ENCODE peak calls at places on chromosome 20, in nine cellular contexts. U is activated T-cell treated with anti-CD3 and anti-CD28 coated beads for 1 hour; Z is HT-29; I is mucosa of descending colon; K is coronary artery; P is ELF-1; S is NCI-H69; E is naive thymus-derived CD4-positive, alpha-beta T cell; Y is heart right ventricle. W is an unnamed sample.

GRCh38 chr20:9392892-9393857 is 121.2 kb upstream of the LAMP5 start:
- DNase-seq in U (no peak), Z (peak; percentile 67), I (peak; percentile 65), K (no peak), P (peak; percentile 89), S (peak; percentile 83), E (no peak), Y (peak; percentile 56), W (peak; percentile 93)

GRCh38 chr20:30937790-30938189 is 319.7 kb upstream of the DEFB115 start:
- DNase-seq in U (no peak), Z (no peak), I (no peak), K (no peak), P (no peak), S (no peak), E (no peak), Y (no peak), W (no peak)

GRCh38 chr20:6028795-6029194 is 25.1 kb downstream of the LRRN4 start:
- DNase-seq in U (no peak), Z (no peak), I (no peak), K (no peak), P (no peak), S (no peak), E (no peak), Y (no peak), W (no peak)

GRCh38 chr20:44785768-44786167 is 24.6 kb downstream of the RIMS4 start:
- DNase-seq in U (no peak), Z (peak; percentile 25), I (no peak), K (no peak), P (peak; percentile 77), S (peak; percentile 67), E (no peak), Y (no peak), W (no peak)

GRCh38 chr20:46767127-46767761 is 57.8 kb downstream of the SLC2A10 start:
- DNase-seq in U (no peak), Z (peak; percentile 78), I (peak; percentile 75), K (no peak), P (peak; percentile 61), S (peak; percentile 81), E (no peak), Y (no peak), W (peak; percentile 90)

GRCh38 chr20:45798935-45799642 is 7.3 kb downstream of the DNTTIP1 start:
- DNase-seq in U (peak; percentile 52), Z (peak; percentile 86), I (peak; percentile 88), K (no peak), P (peak; percentile 71), S (peak; percentile 61), E (peak; percentile 25), Y (no peak), W (peak; percentile 90)

GRCh38 chr20:19407731-19408130 is 195.3 kb downstream of the SLC24A3 start:
- DNase-seq in U (no peak), Z (peak; percentile 16), I (no peak), K (no peak), P (peak; percentile 29), S (no peak), E (no peak), Y (no peak), W (no peak)

GRCh38 chr20:62063601-62063980 is 2.1 kb downstream of the TAF4 start:
- DNase-seq in U (no peak), Z (no peak), I (peak; percentile 12), K (no peak), P (peak; percentile 65), S (no peak), E (no peak), Y (no peak), W (peak; percentile 95)

GRCh38 chr20:41726727-41727126 is 108.5 kb upstream of the CHD6 start:
- DNase-seq in U (no peak), Z (no peak), I (no peak), K (peak; percentile 59), P (no peak), S (no peak), E (no peak), Y (no peak), W (no peak)

GRCh38 chr20:3545401-3545925 is 74.6 kb downstream of the ATRN start:
- DNase-seq in U (no peak), Z (no peak), I (no peak), K (no peak), P (no peak), S (no peak), E (no peak), Y (no peak), W (no peak)

GRCh38 chr20:41178904-41179432 is 41.6 kb downstream of the PLCG1 start:
- DNase-seq in U (no peak), Z (no peak), I (no peak), K (peak; percentile 65), P (no peak), S (peak; percentile 91), E (peak; percentile 1), Y (no peak), W (no peak)

W was measured in osteoblast.